ENCODE peak calls at places on chromosomes 6 and 20, in seven cellular contexts. One of them, this sample, is unnamed. For H3K36me3, the result is how much of the 10 kb centered on the place peaks cover.

GRCh38 chr6:6246539-6246938 is 73.9 kb downstream of the F13A1 start:
- DNase-seq in mammary epithelial cell: no peak
- DNase-seq in esophagus squamous epithelium: no peak
- DNase-seq in body of pancreas: no peak
- DNase-seq in HepG2: no peak
- DNase-seq in uterus: no peak
- DNase-seq in GM23338: no peak
- DNase-seq in this sample: no peak

GRCh38 chr6:158604048-158604406 is 40.5 kb downstream of the DYNLT1 start:
- DNase-seq in GM23338: no peak
- DNase-seq in uterus: no peak
- DNase-seq in body of pancreas: no peak
- DNase-seq in HepG2: no peak
- DNase-seq in esophagus squamous epithelium: no peak
- DNase-seq in mammary epithelial cell: no peak
- DNase-seq in this sample: no peak

GRCh38 chr6:31068738-31069340 is 43.5 kb downstream of the C6orf15 start:
- DNase-seq in esophagus squamous epithelium: peak
- DNase-seq in GM23338: peak
- DNase-seq in HepG2: peak
- DNase-seq in uterus: peak
- DNase-seq in mammary epithelial cell: peak
- DNase-seq in body of pancreas: peak
- DNase-seq in this sample: no peak

GRCh38 chr6:157644043-157644810 is 178.8 kb upstream of the SNX9 start:
- DNase-seq in HepG2: no peak
- DNase-seq in GM23338: no peak
- DNase-seq in uterus: no peak
- DNase-seq in body of pancreas: no peak
- DNase-seq in mammary epithelial cell: peak
- DNase-seq in esophagus squamous epithelium: no peak
- DNase-seq in this sample: no peak

GRCh38 chr6:77292564-77293546 is 170.4 kb downstream of the HTR1B start:
- DNase-seq in esophagus squamous epithelium: no peak
- DNase-seq in mammary epithelial cell: peak
- DNase-seq in GM23338: no peak
- DNase-seq in body of pancreas: no peak
- DNase-seq in HepG2: no peak
- DNase-seq in uterus: no peak
- DNase-seq in this sample: no peak

GRCh38 chr20:48845721-48846306 is 18.0 kb upstream of the PREX1 start:
- DNase-seq in body of pancreas: no peak
- DNase-seq in HepG2: no peak
- DNase-seq in mammary epithelial cell: no peak
- DNase-seq in esophagus squamous epithelium: no peak
- DNase-seq in uterus: no peak
- DNase-seq in GM23338: no peak
- DNase-seq in this sample: no peak

GRCh38 chr20:8661229-8662023 is 407.5 kb upstream of the PLCB4 start:
- DNase-seq in body of pancreas: no peak
- DNase-seq in mammary epithelial cell: no peak
- DNase-seq in HepG2: no peak
- DNase-seq in uterus: no peak
- DNase-seq in esophagus squamous epithelium: no peak
- DNase-seq in GM23338: no peak
- DNase-seq in this sample: no peak

GRCh38 chr6:153031335-153031955 is 28.9 kb upstream of the MTRF1L start:
- DNase-seq in HepG2: no peak
- DNase-seq in uterus: no peak
- DNase-seq in mammary epithelial cell: peak
- DNase-seq in body of pancreas: no peak
- DNase-seq in esophagus squamous epithelium: no peak
- DNase-seq in GM23338: no peak
- DNase-seq in this sample: no peak

GRCh38 chr6:2977799-2978558 is 6.6 kb upstream of the SERPINB6 start:
- DNase-seq in GM23338: no peak
- DNase-seq in mammary epithelial cell: no peak
- DNase-seq in uterus: no peak
- DNase-seq in HepG2: no peak
- DNase-seq in esophagus squamous epithelium: no peak
- DNase-seq in body of pancreas: no peak
- DNase-seq in this sample: no peak

GRCh38 chr6:128641701-128642100 is 121.3 kb upstream of the PTPRK start:
- DNase-seq in HepG2: no peak
- DNase-seq in mammary epithelial cell: no peak
- DNase-seq in esophagus squamous epithelium: no peak
- DNase-seq in body of pancreas: no peak
- DNase-seq in uterus: no peak
- DNase-seq in GM23338: no peak
- DNase-seq in this sample: no peak

GRCh38 chr20:16505894-16506293 is 67.4 kb downstream of the KIF16B start:
- DNase-seq in HepG2: no peak
- DNase-seq in mammary epithelial cell: no peak
- DNase-seq in body of pancreas: no peak
- DNase-seq in uterus: no peak
- DNase-seq in GM23338: no peak
- DNase-seq in esophagus squamous epithelium: no peak
- DNase-seq in this sample: no peak

GRCh38 chr6:31060162-31060561 is 49.9 kb downstream of the MUC22 start:
- DNase-seq in body of pancreas: no peak
- DNase-seq in HepG2: no peak
- DNase-seq in GM23338: no peak
- DNase-seq in mammary epithelial cell: peak
- DNase-seq in uterus: no peak
- DNase-seq in esophagus squamous epithelium: no peak
- DNase-seq in this sample: no peak

GRCh38 chr6:166570929-166571699 is 15.4 kb downstream of the RAMACL start:
- DNase-seq in esophagus squamous epithelium: no peak
- DNase-seq in HepG2: no peak
- DNase-seq in uterus: no peak
- DNase-seq in GM23338: peak
- DNase-seq in body of pancreas: no peak
- DNase-seq in mammary epithelial cell: no peak
- DNase-seq in this sample: no peak

GRCh38 chr6:11947063-11947462 is 65.0 kb upstream of the HIVEP1 start:
- DNase-seq in HepG2: no peak
- DNase-seq in uterus: no peak
- DNase-seq in esophagus squamous epithelium: no peak
- DNase-seq in GM23338: peak
- DNase-seq in mammary epithelial cell: no peak
- DNase-seq in body of pancreas: no peak
- DNase-seq in this sample: no peak

GRCh38 chr6:81696505-81696904 is 56.0 kb downstream of the TENT5A start:
- DNase-seq in esophagus squamous epithelium: no peak
- DNase-seq in uterus: no peak
- DNase-seq in GM23338: peak
- DNase-seq in body of pancreas: no peak
- DNase-seq in mammary epithelial cell: no peak
- DNase-seq in HepG2: peak
- DNase-seq in this sample: no peak

GRCh38 chr20:35146299-35146921 is 726 bp downstream of the EDEM2 start:
- DNase-seq in esophagus squamous epithelium: no peak
- DNase-seq in uterus: peak
- DNase-seq in GM23338: peak
- DNase-seq in HepG2: peak
- DNase-seq in mammary epithelial cell: peak
- DNase-seq in body of pancreas: peak
- DNase-seq in this sample: no peak

GRCh38 chr20:44064501-44065400 is 122.2 kb downstream of the JPH2 start:
- DNase-seq in HepG2: no peak
- DNase-seq in esophagus squamous epithelium: no peak
- DNase-seq in body of pancreas: no peak
- DNase-seq in uterus: no peak
- DNase-seq in GM23338: no peak
- DNase-seq in mammary epithelial cell: no peak
- DNase-seq in this sample: no peak

GRCh38 chr6:123829302-123829953 is 25.8 kb downstream of the NKAIN2 start:
- DNase-seq in esophagus squamous epithelium: no peak
- DNase-seq in uterus: no peak
- DNase-seq in mammary epithelial cell: peak
- DNase-seq in GM23338: no peak
- DNase-seq in HepG2: no peak
- DNase-seq in body of pancreas: no peak
- DNase-seq in this sample: no peak

GRCh38 chr20:64211874-64212658 is 43.5 kb upstream of the PCMTD2 start:
- DNase-seq in HepG2: no peak
- DNase-seq in GM23338: no peak
- DNase-seq in mammary epithelial cell: no peak
- DNase-seq in uterus: no peak
- DNase-seq in esophagus squamous epithelium: no peak
- DNase-seq in body of pancreas: no peak
- DNase-seq in this sample: no peak

GRCh38 chr6:251920-252319 is 40.4 kb upstream of the DUSP22 start:
- DNase-seq in esophagus squamous epithelium: no peak
- DNase-seq in uterus: no peak
- DNase-seq in body of pancreas: no peak
- DNase-seq in mammary epithelial cell: peak
- DNase-seq in HepG2: no peak
- DNase-seq in GM23338: no peak
- DNase-seq in this sample: no peak

GRCh38 chr20:2208897-2209296 is 86.9 kb upstream of the TGM3 start:
- DNase-seq in uterus: no peak
- DNase-seq in body of pancreas: no peak
- DNase-seq in esophagus squamous epithelium: no peak
- DNase-seq in HepG2: no peak
- DNase-seq in GM23338: no peak
- DNase-seq in mammary epithelial cell: no peak
- DNase-seq in this sample: no peak

GRCh38 chr20:2203436-2203835 is 92.4 kb upstream of the TGM3 start:
- DNase-seq in HepG2: no peak
- DNase-seq in uterus: no peak
- DNase-seq in body of pancreas: no peak
- DNase-seq in GM23338: no peak
- DNase-seq in mammary epithelial cell: no peak
- DNase-seq in esophagus squamous epithelium: no peak
- DNase-seq in this sample: no peak

GRCh38 chr20:2207770-2208097 is 88.1 kb upstream of the TGM3 start:
- DNase-seq in esophagus squamous epithelium: no peak
- DNase-seq in HepG2: no peak
- DNase-seq in body of pancreas: no peak
- DNase-seq in mammary epithelial cell: no peak
- DNase-seq in GM23338: no peak
- DNase-seq in uterus: no peak
- DNase-seq in this sample: no peak

GRCh38 chr20:2206957-2207769 is 88.6 kb upstream of the TGM3 start:
- DNase-seq in GM23338: peak
- DNase-seq in body of pancreas: peak
- DNase-seq in HepG2: peak
- DNase-seq in esophagus squamous epithelium: no peak
- DNase-seq in uterus: peak
- DNase-seq in mammary epithelial cell: peak
- DNase-seq in this sample: no peak

GRCh38 chr20:2204021-2204420 is 91.8 kb upstream of the TGM3 start:
- DNase-seq in HepG2: no peak
- DNase-seq in uterus: no peak
- DNase-seq in body of pancreas: no peak
- DNase-seq in mammary epithelial cell: no peak
- DNase-seq in GM23338: no peak
- DNase-seq in esophagus squamous epithelium: no peak
- DNase-seq in this sample: no peak
- H3K36me3 ChIP-seq in HepG2: under half
- H3K36me3 ChIP-seq in uterus: under half
- H3K36me3 ChIP-seq in body of pancreas: under half
- H3K36me3 ChIP-seq in mammary epithelial cell: under half
- H3K36me3 ChIP-seq in GM23338: under half
- H3K36me3 ChIP-seq in esophagus squamous epithelium: under half
- H3K36me3 ChIP-seq in this sample: under half

DNA sequence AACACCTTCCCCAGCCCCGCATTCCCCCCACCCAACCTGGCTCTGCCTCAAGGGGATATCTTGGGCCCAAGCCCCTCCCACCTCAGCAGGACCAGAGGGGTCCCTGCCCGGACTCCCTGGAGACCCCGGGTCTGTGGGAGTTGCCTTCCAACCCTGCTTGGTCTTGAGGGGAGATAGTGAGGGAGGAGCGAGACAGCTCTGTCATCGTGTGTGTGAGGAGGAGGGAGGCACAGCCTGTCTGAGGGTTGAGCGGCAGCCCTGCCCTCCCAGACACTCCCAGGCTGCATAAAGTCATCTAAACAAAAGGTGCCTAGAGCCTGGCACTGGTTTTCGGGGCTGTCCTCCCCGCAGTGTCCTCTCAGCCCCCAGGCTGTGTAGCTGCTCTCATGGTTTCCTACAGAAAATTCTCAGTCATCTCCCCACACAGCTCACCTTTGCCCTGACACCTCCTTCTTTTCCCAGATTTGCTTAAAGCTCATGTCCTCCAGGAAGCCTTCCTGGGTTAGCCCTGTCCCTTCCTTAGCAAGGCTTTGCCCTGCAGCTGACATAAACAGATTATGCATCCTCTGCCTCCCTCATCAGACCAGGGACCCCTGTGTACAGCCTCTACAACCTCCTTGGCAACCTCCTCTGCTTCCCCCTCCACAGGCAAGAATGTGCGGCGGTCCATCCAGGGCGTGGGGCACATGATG is 40.0 kb downstream of the UQCC2 start:
- DNase-seq in uterus: no peak
- DNase-seq in HepG2: no peak
- DNase-seq in esophagus squamous epithelium: no peak
- DNase-seq in GM23338: no peak
- DNase-seq in mammary epithelial cell: no peak
- DNase-seq in body of pancreas: no peak
- DNase-seq in this sample: no peak
- H3K36me3 ChIP-seq in uterus: under half
- H3K36me3 ChIP-seq in HepG2: under half
- H3K36me3 ChIP-seq in esophagus squamous epithelium: under half
- H3K36me3 ChIP-seq in GM23338: under half
- H3K36me3 ChIP-seq in mammary epithelial cell: half or more
- H3K36me3 ChIP-seq in body of pancreas: under half
- H3K36me3 ChIP-seq in this sample: under half

GRCh38 chr6:39885691-39886090 is 48.6 kb downstream of the MOCS1 start:
- DNase-seq in body of pancreas: no peak
- DNase-seq in mammary epithelial cell: no peak
- DNase-seq in uterus: no peak
- DNase-seq in HepG2: peak
- DNase-seq in GM23338: no peak
- DNase-seq in esophagus squamous epithelium: no peak
- DNase-seq in this sample: no peak
- H3K36me3 ChIP-seq in body of pancreas: under half
- H3K36me3 ChIP-seq in mammary epithelial cell: under half
- H3K36me3 ChIP-seq in uterus: under half
- H3K36me3 ChIP-seq in HepG2: under half
- H3K36me3 ChIP-seq in GM23338: under half
- H3K36me3 ChIP-seq in esophagus squamous epithelium: under half
- H3K36me3 ChIP-seq in this sample: under half

DNA sequence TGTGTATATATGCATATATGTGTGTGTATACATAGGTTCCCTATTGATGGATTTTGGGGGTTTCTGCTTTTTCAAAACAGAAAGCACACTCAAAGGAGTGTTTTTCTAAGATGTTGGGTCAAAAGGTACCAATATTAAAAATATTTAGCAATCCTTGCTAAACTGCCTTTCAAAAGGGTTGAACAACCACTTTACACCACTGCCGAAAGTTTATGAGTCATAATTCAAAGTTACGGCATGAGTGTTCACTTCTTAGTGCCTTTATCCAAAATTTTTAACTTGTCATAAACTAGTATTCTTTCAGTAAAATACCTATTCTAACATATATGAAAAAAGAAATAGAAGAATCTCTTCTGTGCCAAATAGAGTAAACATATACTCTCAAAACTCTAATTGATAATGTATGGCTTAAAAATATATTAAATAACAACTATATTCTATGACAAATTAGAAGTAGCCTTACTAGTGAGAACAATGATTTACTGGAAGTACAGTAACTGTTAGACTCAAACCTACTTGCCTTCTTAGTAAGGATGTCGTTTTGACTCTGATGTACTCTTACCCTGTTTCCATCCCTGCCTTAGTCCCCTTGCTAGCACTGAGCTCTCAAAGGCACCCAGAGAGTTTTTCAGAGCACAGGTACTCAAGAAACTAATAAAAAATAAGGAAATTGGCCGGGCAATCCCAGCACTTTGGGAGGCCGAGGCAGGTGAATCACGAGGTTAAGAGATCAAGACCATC is 136.1 kb downstream of the INSM1 start:
- DNase-seq in esophagus squamous epithelium: no peak
- DNase-seq in mammary epithelial cell: no peak
- DNase-seq in HepG2: no peak
- DNase-seq in body of pancreas: no peak
- DNase-seq in GM23338: no peak
- DNase-seq in uterus: no peak
- DNase-seq in this sample: no peak
- H3K36me3 ChIP-seq in esophagus squamous epithelium: under half
- H3K36me3 ChIP-seq in mammary epithelial cell: under half
- H3K36me3 ChIP-seq in HepG2: under half
- H3K36me3 ChIP-seq in body of pancreas: under half
- H3K36me3 ChIP-seq in GM23338: under half
- H3K36me3 ChIP-seq in uterus: under half
- H3K36me3 ChIP-seq in this sample: under half